ENCODE peak calls at places on chromosomes 16 and 17, in five cellular contexts. I is IMR-90, Y is H1, Z is H9, C is neuronal stem cell. S is an unnamed sample.

GRCh38 chr17:46072998-46073397 is 73.9 kb downstream of the STH start:
- DNase-seq in I (peak; percentile 80), Y (no peak), Z (no peak), C (no peak), S (peak; percentile 77)

GRCh38 chr17:81976332-81977210 is 858 bp upstream of the ASPSCR1 start:
- DNase-seq in I (no peak), Y (no peak), Z (peak; percentile 81), C (no peak), S (peak; percentile 70)

GRCh38 chr17:34651267-34651955 is 72.0 kb downstream of the TMEM132E start:
- DNase-seq in I (no peak), Y (no peak), Z (no peak), C (no peak), S (no peak)

GRCh38 chr17:69466905-69467630 is 52.6 kb downstream of the MAP2K6 start:
- DNase-seq in I (peak; percentile 62), Y (no peak), Z (peak; percentile 80), C (peak; percentile 56), S (peak; percentile 99)

GRCh38 chr16:50744911-50745310 is 3.0 kb downstream of the CYLD start:
- DNase-seq in I (peak; percentile 55), Y (no peak), Z (no peak), C (no peak), S (no peak)

GRCh38 chr17:1966274-1967086 is 58.7 kb downstream of the RTN4RL1 start:
- DNase-seq in I (no peak), Y (no peak), Z (no peak), C (no peak), S (no peak)

GRCh38 chr16:2162676-2163118 is 7.1 kb downstream of the TRAF7 start:
- DNase-seq in I (no peak), Y (no peak), Z (no peak), C (no peak), S (no peak)

GRCh38 chr16:66751135-66751991 is at the start of gene DYNC1LI2:
- DNase-seq in I (peak; percentile 58), Y (no peak), Z (peak; percentile 81), C (peak; percentile 69), S (peak; percentile 72)

GRCh38 chr17:40068584-40068916 is 5.8 kb downstream of the THRA start:
- DNase-seq in I (no peak), Y (no peak), Z (no peak), C (no peak), S (no peak)

GRCh38 chr17:1367351-1367745 is 32.7 kb downstream of the YWHAE start:
- DNase-seq in I (peak; percentile 31), Y (no peak), Z (no peak), C (no peak), S (no peak)

GRCh38 chr17:50593321-50593720 is 32.8 kb downstream of the CACNA1G start:
- DNase-seq in I (no peak), Y (no peak), Z (peak; percentile 74), C (peak; percentile 82), S (peak; percentile 77)

GRCh38 chr16:57592591-57593003 is 35.8 kb upstream of the ADGRG1 start:
- DNase-seq in I (no peak), Y (no peak), Z (no peak), C (no peak), S (no peak)

GRCh38 chr17:76446449-76447231 is 6.3 kb downstream of the UBE2O start:
- DNase-seq in I (peak; percentile 92), Y (no peak), Z (peak; percentile 56), C (no peak), S (peak; percentile 86)

GRCh38 chr17:47994714-47995113 is 23.8 kb downstream of the CDK5RAP3 start:
- DNase-seq in I (no peak), Y (no peak), Z (no peak), C (no peak), S (no peak)

GRCh38 chr17:44981221-44981968 is 13.3 kb upstream of the C1QL1 start:
- DNase-seq in I (peak; percentile 94), Y (no peak), Z (no peak), C (no peak), S (no peak)

GRCh38 chr17:36498155-36498554 is 11.7 kb downstream of the ZNHIT3 start:
- DNase-seq in I (no peak), Y (no peak), Z (peak; percentile 20), C (no peak), S (no peak)

GRCh38 chr17:76700627-76701470 is 9.9 kb downstream of the MXRA7 start:
- DNase-seq in I (peak; percentile 93), Y (no peak), Z (no peak), C (no peak), S (peak; percentile 46)

GRCh38 chr17:39742856-39743436 is 5.2 kb downstream of the GRB7 start:
- DNase-seq in I (no peak), Y (no peak), Z (no peak), C (no peak), S (no peak)

GRCh38 chr17:75693500-75694481 is 26.7 kb downstream of the SAP30BP start:
- DNase-seq in I (peak; percentile 56), Y (no peak), Z (peak; percentile 79), C (peak; percentile 33), S (peak; percentile 79)

GRCh38 chr17:19651461-19652238 is 3.1 kb downstream of the ALDH3A2 start:
- DNase-seq in I (no peak), Y (no peak), Z (no peak), C (no peak), S (peak; percentile 29)

GRCh38 chr17:82479602-82480001 is 21.1 kb downstream of the NARF start:
- DNase-seq in I (no peak), Y (no peak), Z (no peak), C (no peak), S (no peak)

GRCh38 chr16:2843526-2843925 is 13.4 kb downstream of the ZG16B start:
- DNase-seq in I (no peak), Y (no peak), Z (no peak), C (no peak), S (no peak)

GRCh38 chr16:56424404-56424765 is 960 bp downstream of the AMFR start:
- DNase-seq in I (no peak), Y (no peak), Z (no peak), C (no peak), S (peak; percentile 61)

DNA sequence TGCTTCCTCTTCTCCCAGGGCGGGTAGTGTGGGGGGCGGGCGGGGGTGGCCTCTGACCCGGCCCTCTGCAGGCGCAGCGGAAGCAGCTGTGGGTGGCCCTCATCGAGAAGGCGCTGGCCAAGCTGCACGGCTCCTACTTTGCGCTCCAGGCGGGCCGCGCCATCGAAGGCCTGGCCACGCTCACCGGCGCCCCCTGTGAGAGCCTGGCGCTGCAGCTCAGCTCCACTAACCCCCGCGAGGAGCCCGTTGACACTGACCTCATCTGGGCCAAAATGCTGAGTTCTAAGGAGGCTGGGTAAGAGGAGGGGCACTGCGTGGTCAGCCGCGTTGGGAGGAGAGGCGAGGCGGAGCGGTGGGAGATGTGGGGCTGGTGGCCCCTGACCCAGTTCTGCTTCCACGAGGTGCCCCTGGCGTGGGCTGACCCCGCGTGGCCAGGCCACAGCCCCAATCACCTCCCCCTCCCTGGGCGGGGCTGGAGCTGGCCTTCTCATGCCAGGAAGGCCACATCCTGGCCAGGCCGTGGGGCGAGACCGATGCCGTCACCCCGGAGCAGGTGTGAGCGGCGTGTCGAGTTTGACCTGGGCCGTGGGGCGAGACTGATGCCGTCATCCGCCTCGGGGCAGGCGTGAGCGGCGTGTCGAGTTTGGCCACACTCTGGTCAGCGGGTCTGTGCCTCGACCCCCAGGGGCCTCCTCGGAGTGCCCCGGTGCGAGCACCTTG is 10.5 kb upstream of the PRR35 start:
- DNase-seq in I (no peak), Y (no peak), Z (peak; percentile 72), C (no peak), S (peak; percentile 49)
- H3K79me1 ChIP-seq in I (no peaks in the 10 kb centered on the region), Y (no peaks in the 10 kb centered on the region), Z (no peaks in the 10 kb centered on the region), C (peaks cover 15% of the 10 kb centered on the region), S (peaks cover 2% of the 10 kb centered on the region)

GRCh38 chr16:81463296-81463890 is 18.8 kb downstream of the CMIP start:
- DNase-seq in I (no peak), Y (no peak), Z (no peak), C (no peak), S (no peak)
- H3K79me1 ChIP-seq in I (peaks cover 49% of the 10 kb centered on the region), Y (peaks cover 45% of the 10 kb centered on the region), Z (peaks cover 6% of the 10 kb centered on the region), C (peaks cover 11% of the 10 kb centered on the region), S (peaks cover 65% of the 10 kb centered on the region)

DNA sequence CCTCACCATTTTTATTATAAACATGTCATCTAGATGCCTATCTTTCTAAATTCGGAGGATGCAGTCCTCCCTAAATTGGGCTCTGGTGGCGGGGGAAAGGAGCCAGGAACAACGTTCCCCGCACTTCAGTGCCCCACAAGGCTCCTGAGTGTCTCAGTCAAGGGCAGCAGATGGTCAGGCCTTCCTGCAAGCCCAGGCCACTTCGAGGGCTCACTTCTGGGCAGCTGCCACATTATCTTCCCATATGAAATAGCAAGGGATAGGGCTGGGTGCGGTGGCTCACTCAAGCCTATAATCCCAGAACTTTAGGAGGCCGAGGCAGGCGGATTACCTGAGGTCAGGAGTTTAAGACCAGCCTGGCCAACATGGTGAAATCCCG is 32.3 kb downstream of the FBXO31 start:
- DNase-seq in I (no peak), Y (no peak), Z (no peak), C (no peak), S (no peak)
- H3K79me1 ChIP-seq in I (peaks cover 7% of the 10 kb centered on the region), Y (peaks cover 8% of the 10 kb centered on the region), Z (peaks cover 3% of the 10 kb centered on the region), C (peaks cover 7% of the 10 kb centered on the region), S (peaks cover 1% of the 10 kb centered on the region)

GRCh38 chr17:66941249-66941648 is 23.3 kb upstream of the CACNG4 start:
- DNase-seq in I (no peak), Y (no peak), Z (no peak), C (no peak), S (no peak)

GRCh38 chr17:66939461-66940114 is 24.9 kb upstream of the CACNG4 start:
- DNase-seq in I (no peak), Y (no peak), Z (no peak), C (no peak), S (no peak)

GRCh38 chr17:66942453-66943264 is 21.8 kb upstream of the CACNG4 start:
- DNase-seq in I (no peak), Y (no peak), Z (no peak), C (no peak), S (peak; percentile 33)

GRCh38 chr17:66943484-66943883 is 21.0 kb upstream of the CACNG4 start:
- DNase-seq in I (no peak), Y (no peak), Z (no peak), C (no peak), S (peak; percentile 57)

GRCh38 chr17:66941773-66942452 is 22.6 kb upstream of the CACNG4 start:
- DNase-seq in I (no peak), Y (no peak), Z (no peak), C (no peak), S (no peak)
- H3K79me1 ChIP-seq in I (no peaks in the 10 kb centered on the region), Y (no peaks in the 10 kb centered on the region), Z (no peaks in the 10 kb centered on the region), C (no peaks in the 10 kb centered on the region), S (no peaks in the 10 kb centered on the region)

GRCh38 chr16:85629853-85630252 is 16.7 kb downstream of the GSE1 start:
- DNase-seq in I (no peak), Y (no peak), Z (no peak), C (no peak), S (no peak)

GRCh38 chr16:85631230-85631629 is 18.1 kb downstream of the GSE1 start:
- DNase-seq in I (no peak), Y (no peak), Z (no peak), C (no peak), S (no peak)

GRCh38 chr16:85628651-85629050 is 15.5 kb downstream of the GSE1 start:
- DNase-seq in I (no peak), Y (no peak), Z (no peak), C (no peak), S (peak; percentile 46)

GRCh38 chr16:85627835-85628556 is 14.9 kb downstream of the GSE1 start:
- DNase-seq in I (no peak), Y (no peak), Z (no peak), C (no peak), S (no peak)

GRCh38 chr16:85629326-85629725 is 16.2 kb downstream of the GSE1 start:
- DNase-seq in I (no peak), Y (no peak), Z (no peak), C (no peak), S (no peak)
- H3K79me1 ChIP-seq in I (peaks cover 16% of the 10 kb centered on the region), Y (peaks cover 39% of the 10 kb centered on the region), Z (peaks cover 11% of the 10 kb centered on the region), C (peaks cover 5% of the 10 kb centered on the region), S (peaks cover 31% of the 10 kb centered on the region)

S was measured in mesendoderm.